ENCODE peak calls at places on chromosomes 1 and 21, in five cellular contexts. U, V, J, Y and G are unnamed samples.

GRCh38 chr1:91864017-91864700 is 21.8 kb downstream of the TGFBR3 start:
- DNase-seq in V (no peak), J (no peak), U (peak), Y (no peak), G (peak)

GRCh38 chr1:59161136-59161535 is 135.8 kb upstream of the FGGY start:
- DNase-seq in U (no peak), J (no peak), V (no peak), Y (no peak), G (no peak)

GRCh38 chr1:235843458-235843857 is 23.2 kb downstream of the LYST start:
- DNase-seq in J (peak), V (no peak), Y (no peak), U (peak), G (peak)

GRCh38 chr1:167819849-167820683 is 93.9 kb downstream of the ADCY10 start:
- DNase-seq in J (peak), U (peak), Y (peak), V (peak), G (peak)

GRCh38 chr21:19353271-19353670 is 949.7 kb upstream of the TMPRSS15 start:
- DNase-seq in V (no peak), J (no peak), U (no peak), Y (no peak), G (no peak)

GRCh38 chr1:118159578-118159977 is 25.4 kb downstream of the SPAG17 start:
- DNase-seq in V (no peak), U (no peak), J (no peak), Y (no peak), G (no peak)

GRCh38 chr1:219434285-219434950 is 178.5 kb downstream of the ZC3H11B start:
- DNase-seq in U (no peak), V (no peak), Y (no peak), J (no peak), G (no peak)

GRCh38 chr1:178739285-178740045 is 14.4 kb downstream of the RALGPS2 start:
- DNase-seq in V (no peak), J (no peak), U (no peak), Y (no peak), G (peak)

GRCh38 chr1:119374208-119374877 is 5.8 kb downstream of the HAO2 start:
- DNase-seq in U (no peak), Y (no peak), V (no peak), J (no peak), G (no peak)

GRCh38 chr1:59433440-59433813 is 136.5 kb downstream of the FGGY start:
- DNase-seq in U (no peak), Y (no peak), V (peak), J (no peak), G (peak)

DNA sequence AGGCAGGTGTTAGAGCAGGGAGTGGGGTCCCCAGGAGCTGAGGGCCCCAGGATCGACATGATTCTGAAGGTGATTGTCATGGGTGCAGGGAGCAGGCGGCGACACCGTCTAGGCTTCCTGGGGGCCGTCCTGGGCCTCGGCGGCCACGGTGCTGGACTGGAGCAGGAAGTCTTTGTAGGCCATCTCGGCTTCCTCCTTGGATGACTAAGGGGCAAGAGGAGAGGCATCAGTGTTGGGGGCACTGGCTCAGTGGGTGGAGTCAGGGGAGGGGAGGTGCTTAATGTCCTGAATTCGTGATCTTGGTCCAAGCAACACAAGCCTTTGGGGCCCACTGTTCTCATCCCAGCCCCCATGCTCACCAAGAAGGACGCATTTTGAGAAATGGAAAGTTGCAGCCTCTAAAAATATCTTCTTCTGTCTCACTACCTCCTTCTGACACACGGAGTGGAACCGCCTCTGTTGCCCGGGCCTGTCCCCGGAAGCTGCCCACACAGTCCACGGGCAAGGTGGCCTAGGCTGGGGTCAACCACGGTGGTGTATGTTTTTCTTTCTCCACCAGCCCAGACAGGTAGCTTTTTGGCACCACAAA is 8.6 kb upstream of the FCMR start:
- DNase-seq in V (no peak), U (no peak), Y (no peak), J (no peak), G (no peak)
- H3K4me3 ChIP-seq in V (no peak), U (no peak), Y (no peak), J (no peak), G (no peak)

GRCh38 chr1:194723067-194723466 is 1536.7 kb upstream of the B3GALT2 start:
- DNase-seq in J (no peak), V (no peak), U (no peak), Y (no peak), G (peak)

GRCh38 chr1:194717334-194717733 is 1530.9 kb upstream of the B3GALT2 start:
- DNase-seq in V (no peak), Y (no peak), U (no peak), J (no peak), G (no peak)

GRCh38 chr1:194717941-194718340 is 1531.5 kb upstream of the B3GALT2 start:
- DNase-seq in Y (no peak), J (no peak), V (no peak), U (no peak), G (no peak)
- TF ChIP-seq CTCF in Y (no peak), J (no peak), V (no peak), U (no peak), G (no peak)

DNA sequence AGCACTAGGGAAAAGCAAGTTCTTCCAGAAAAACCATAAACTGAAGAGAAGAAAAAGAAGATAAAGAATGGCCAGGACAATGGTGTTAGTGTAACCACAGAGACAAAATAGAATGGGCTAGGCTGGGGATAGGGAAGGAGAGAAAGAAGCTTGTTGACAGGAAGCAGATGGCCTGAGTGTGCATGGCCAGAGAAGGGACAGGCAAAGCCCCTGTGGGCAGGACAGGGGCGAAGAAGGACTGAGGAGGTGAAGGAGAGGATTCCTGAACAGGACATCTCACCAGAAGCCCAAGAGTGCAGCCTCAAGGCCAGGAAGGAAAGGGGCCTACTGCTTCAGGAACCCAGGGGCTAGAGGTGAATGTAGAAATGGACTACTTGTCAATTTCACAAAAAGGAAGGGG is 29.3 kb downstream of the IQGAP3 start:
- DNase-seq in V (no peak), Y (peak), J (no peak), U (no peak), G (no peak)
- H3K4me3 ChIP-seq in V (no peak), Y (no peak), J (no peak), U (no peak), G (no peak)

GRCh38 chr1:175192630-175193338 is at the start of gene KIAA0040:
- DNase-seq in Y (peak), V (peak), U (peak), J (peak), G (peak)

GRCh38 chr1:175195281-175195680 is 2.7 kb upstream of the KIAA0040 start:
- DNase-seq in J (no peak), V (no peak), U (no peak), Y (no peak), G (no peak)

GRCh38 chr1:175191654-175192053 is 922 bp downstream of the KIAA0040 start:
- DNase-seq in V (no peak), U (no peak), Y (no peak), J (no peak), G (no peak)

GRCh38 chr1:175192111-175192629 is 406 bp downstream of the KIAA0040 start:
- DNase-seq in Y (peak), J (no peak), U (no peak), V (peak), G (peak)

GRCh38 chr1:175193339-175193950 is 869 bp upstream of the KIAA0040 start:
- DNase-seq in U (no peak), J (no peak), Y (no peak), V (peak), G (no peak)
- TF ChIP-seq CTCF in U (no peak), J (no peak), Y (no peak), V (no peak), G (no peak)

GRCh38 chr1:36284517-36284916 is 21.7 kb upstream of the SH3D21 start:
- DNase-seq in Y (no peak), U (no peak), V (no peak), J (no peak), G (peak)

GRCh38 chr1:36284061-36284460 is 22.1 kb upstream of the SH3D21 start:
- DNase-seq in Y (no peak), V (no peak), J (no peak), U (no peak), G (peak)

GRCh38 chr1:36286802-36287201 is 19.4 kb upstream of the SH3D21 start:
- DNase-seq in V (no peak), Y (no peak), J (no peak), U (no peak), G (no peak)

GRCh38 chr1:36287595-36287994 is 18.6 kb upstream of the SH3D21 start:
- DNase-seq in U (no peak), V (no peak), Y (no peak), J (no peak), G (no peak)

GRCh38 chr1:36285450-36286101 is 20.6 kb upstream of the SH3D21 start:
- DNase-seq in U (peak), V (no peak), Y (no peak), J (peak), G (peak)
- H3K4me3 ChIP-seq in U (no peak), V (peak), Y (no peak), J (no peak), G (no peak)

GRCh38 chr1:44572572-44572879 is 101.8 kb downstream of the TMEM53 start:
- DNase-seq in V (no peak), J (no peak), U (no peak), Y (no peak), G (no peak)

GRCh38 chr1:44569491-44569890 is 104.8 kb downstream of the TMEM53 start:
- DNase-seq in Y (no peak), J (no peak), U (no peak), V (no peak), G (no peak)

GRCh38 chr1:44568128-44568900 is 106.0 kb downstream of the TMEM53 start:
- DNase-seq in Y (no peak), V (no peak), J (no peak), U (no peak), G (no peak)

GRCh38 chr1:44576456-44577150 is 97.7 kb downstream of the TMEM53 start:
- DNase-seq in J (no peak), V (no peak), U (no peak), Y (no peak), G (no peak)

GRCh38 chr1:44571712-44572571 is 102.3 kb downstream of the TMEM53 start:
- DNase-seq in J (no peak), Y (no peak), V (no peak), U (no peak), G (peak)
- TF ChIP-seq CTCF in J (peak), Y (no peak), V (peak), U (peak), G (peak)

DNA sequence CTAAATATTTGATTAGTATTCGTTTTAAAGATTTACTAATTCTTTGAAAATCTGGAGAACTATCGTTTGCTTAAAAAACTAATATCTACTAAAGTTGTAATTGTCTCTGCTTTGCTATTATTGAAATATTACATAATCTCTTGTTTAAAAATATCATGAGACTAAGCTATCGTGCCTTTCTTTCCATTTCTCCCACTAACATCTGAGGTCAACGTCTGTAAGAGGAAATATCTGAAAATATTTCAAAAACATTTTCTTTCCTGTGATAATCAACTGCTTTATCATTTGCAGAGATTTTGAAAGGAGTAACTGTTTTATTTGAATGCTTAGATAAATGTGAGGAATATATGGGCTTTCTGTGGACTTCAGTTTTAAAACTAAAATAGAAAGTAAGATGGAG is 694.1 kb downstream of the USP25 start:
- DNase-seq in U (no peak), Y (no peak), J (no peak), V (no peak), G (no peak)
- H3K4me3 ChIP-seq in U (peak), Y (peak), J (no peak), V (peak), G (no peak)